ENCODE peak calls at places on chromosomes 13 and 19, in seven cellular contexts. M is GM23338, G is Panc1, I is breast epithelium, P is stomach, T is K562, V is transverse colon. S is an unnamed sample. For H3K36me3, the result is how much of the 10 kb centered on the place peaks cover.

GRCh38 chr19:3357362-3357730 is 9.0 kb upstream of the NFIC start:
- DNase-seq in V (no peak), I (no peak), M (no peak), P (no peak), G (no peak), T (no peak), S (no peak)

GRCh38 chr13:50334944-50335343 is 319.7 kb downstream of the KCNRG start:
- DNase-seq in I (no peak), P (no peak), T (peak), M (no peak), V (no peak), G (no peak), S (no peak)

GRCh38 chr19:47713046-47714021 is at the start of gene EHD2:
- DNase-seq in V (peak), M (peak), T (peak), P (peak), G (no peak), I (peak), S (peak)

GRCh38 chr13:34911159-34911558 is 30.9 kb upstream of the NBEA start:
- DNase-seq in I (no peak), P (no peak), G (no peak), M (no peak), T (no peak), V (no peak), S (no peak)

GRCh38 chr13:63700366-63700765 is 2284.7 kb upstream of the PCDH20 start:
- DNase-seq in T (no peak), G (no peak), I (no peak), M (no peak), P (no peak), V (no peak), S (no peak)

GRCh38 chr19:44752816-44753618 is 4.5 kb downstream of the BCL3 start:
- DNase-seq in V (peak), G (peak), I (peak), T (peak), M (peak), P (peak), S (peak)

GRCh38 chr19:19535311-19536191 is 2.5 kb upstream of the CILP2 start:
- DNase-seq in V (no peak), T (no peak), I (no peak), M (no peak), G (no peak), P (no peak), S (no peak)

GRCh38 chr13:50916701-50917184 is 7.2 kb downstream of the RNASEH2B start:
- DNase-seq in P (no peak), G (no peak), I (no peak), V (no peak), T (no peak), M (no peak), S (no peak)

GRCh38 chr19:48760514-48761221 is 5.3 kb downstream of the FGF21 start:
- DNase-seq in T (no peak), I (no peak), M (no peak), V (no peak), G (no peak), P (no peak), S (no peak)

GRCh38 chr13:80338781-80339577 is 1.9 kb downstream of the SPRY2 start:
- DNase-seq in M (peak), V (peak), T (peak), G (no peak), P (peak), I (peak), S (peak)

GRCh38 chr19:37987356-37988332 is 80.6 kb downstream of the SIPA1L3 start:
- DNase-seq in M (peak), T (peak), P (no peak), I (no peak), V (peak), G (no peak), S (no peak)

GRCh38 chr13:89891416-89891815 is 1456.1 kb upstream of the MIR17HG start:
- DNase-seq in V (no peak), I (no peak), G (no peak), P (no peak), M (no peak), T (no peak), S (no peak)

GRCh38 chr19:37221136-37221535 is 3.1 kb downstream of the ZNF383 start:
- DNase-seq in I (no peak), M (no peak), P (no peak), T (no peak), V (no peak), G (no peak), S (no peak)

GRCh38 chr19:51016798-51017683 is 2.5 kb downstream of the KLK10 start:
- DNase-seq in G (no peak), T (peak), V (peak), P (peak), I (peak), M (peak), S (peak)

GRCh38 chr13:23430664-23431063 is 2.8 kb downstream of the SACS start:
- DNase-seq in V (no peak), P (no peak), I (no peak), M (no peak), T (no peak), G (no peak), S (no peak)

GRCh38 chr13:114339779-114340534 is 25.7 kb downstream of the CHAMP1 start:
- DNase-seq in M (peak), T (no peak), P (peak), G (no peak), V (peak), I (no peak), S (peak)

DNA sequence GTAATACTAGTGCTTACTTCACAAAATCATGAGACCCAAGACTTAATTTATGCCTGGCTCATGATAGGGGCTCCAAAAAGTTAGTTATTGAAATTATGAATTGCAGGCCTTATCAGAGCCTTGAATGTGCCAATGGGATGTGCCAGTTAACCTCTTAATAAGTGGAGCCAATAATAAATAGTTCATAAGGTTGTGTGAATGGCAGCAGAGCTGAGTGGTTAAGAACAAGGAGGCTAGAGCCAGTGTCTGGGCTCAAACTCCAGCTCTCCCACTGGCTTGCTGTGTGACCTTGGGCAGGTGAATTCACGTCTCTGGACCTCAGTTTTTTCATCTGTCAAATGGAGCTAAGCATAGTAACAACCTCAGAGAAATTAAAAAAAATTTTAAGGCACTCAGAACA is 133.7 kb downstream of the IER2 start:
- DNase-seq in V (no peak), I (no peak), G (no peak), M (no peak), P (no peak), T (no peak), S (no peak)
- H3K27ac ChIP-seq in V (no peak), I (no peak), G (no peak), M (no peak), P (no peak), T (no peak), S (no peak)

GRCh38 chr13:28471408-28471807 is 23.5 kb downstream of the FLT1 start:
- DNase-seq in M (no peak), I (no peak), G (no peak), V (no peak), P (no peak), T (no peak), S (no peak)
- TF ChIP-seq POLR2AphosphoS5 in M (no peak), I (no peak), G (no peak), V (no peak), P (no peak), T (no peak), S (no peak)

GRCh38 chr19:11447347-11448262 is 12.2 kb downstream of the PRKCSH start:
- DNase-seq in P (no peak), G (no peak), M (no peak), I (no peak), T (no peak), V (no peak), S (no peak)

GRCh38 chr19:11445141-11445540 is 9.7 kb downstream of the PRKCSH start:
- DNase-seq in V (no peak), P (no peak), M (no peak), G (no peak), I (no peak), T (no peak), S (no peak)

GRCh38 chr19:11446271-11446651 is 10.8 kb downstream of the PRKCSH start:
- DNase-seq in M (no peak), V (no peak), G (no peak), T (no peak), P (no peak), I (no peak), S (no peak)

GRCh38 chr19:11448410-11448809 is 13.0 kb downstream of the PRKCSH start:
- DNase-seq in I (no peak), P (no peak), T (no peak), V (no peak), G (no peak), M (no peak), S (no peak)

GRCh38 chr19:11446652-11447301 is 11.3 kb downstream of the PRKCSH start:
- DNase-seq in M (peak), I (no peak), P (peak), G (no peak), T (peak), V (peak), S (no peak)
- H3K36me3 ChIP-seq in M (under half), I (under half), P (half or more), G (under half), T (half or more), V (under half), S (under half)

DNA sequence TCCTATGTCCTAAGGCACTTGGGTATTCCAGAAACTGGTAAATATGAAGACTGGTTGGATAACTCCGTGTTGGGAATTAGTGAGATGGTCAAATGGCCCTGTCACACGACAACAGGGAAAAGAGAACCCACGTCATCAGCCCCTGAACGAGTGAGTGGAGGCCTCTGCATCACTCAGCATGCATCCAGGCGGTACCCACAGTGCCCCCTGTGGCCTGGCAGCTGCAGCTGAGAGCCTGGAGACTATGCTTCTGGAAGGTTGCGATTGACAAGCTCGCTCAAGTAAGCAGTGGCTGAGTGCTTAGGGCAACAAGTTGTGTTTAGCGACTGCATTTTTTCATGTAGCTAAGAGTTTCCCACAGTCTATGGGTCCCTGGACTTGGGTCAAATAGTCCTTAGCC is 55.9 kb downstream of the COL4A2 start:
- DNase-seq in P (no peak), V (no peak), I (no peak), G (no peak), M (peak), T (no peak), S (no peak)
- H3K27ac ChIP-seq in P (peak), V (peak), I (no peak), G (no peak), M (no peak), T (no peak), S (no peak)

GRCh38 chr19:14090509-14091085 is at the start of gene SAMD1:
- DNase-seq in T (peak), V (peak), M (peak), P (peak), I (peak), G (no peak), S (peak)

GRCh38 chr19:14091885-14092462 is 1.4 kb upstream of the SAMD1 start:
- DNase-seq in T (peak), V (no peak), G (no peak), P (no peak), M (peak), I (no peak), S (no peak)

GRCh38 chr19:14089662-14090508 is 666 bp downstream of the SAMD1 start:
- DNase-seq in G (no peak), T (peak), I (no peak), P (peak), V (peak), M (peak), S (no peak)

GRCh38 chr19:14089412-14089661 is 1.2 kb downstream of the SAMD1 start:
- DNase-seq in I (no peak), G (no peak), V (no peak), T (no peak), P (no peak), M (peak), S (no peak)

GRCh38 chr19:14091086-14091884 is 734 bp upstream of the SAMD1 start:
- DNase-seq in P (no peak), M (peak), T (peak), V (peak), I (no peak), G (no peak), S (no peak)
- TF ChIP-seq POLR2AphosphoS5 in P (peak), M (no peak), T (peak), V (peak), I (peak), G (no peak), S (no peak)

GRCh38 chr19:49837009-49837310 is 14.0 kb upstream of the PTOV1 start:
- DNase-seq in M (no peak), I (no peak), G (no peak), P (no peak), V (no peak), T (no peak), S (no peak)
- H3K36me3 ChIP-seq in M (under half), I (under half), G (under half), P (half or more), V (under half), T (half or more), S (under half)

DNA sequence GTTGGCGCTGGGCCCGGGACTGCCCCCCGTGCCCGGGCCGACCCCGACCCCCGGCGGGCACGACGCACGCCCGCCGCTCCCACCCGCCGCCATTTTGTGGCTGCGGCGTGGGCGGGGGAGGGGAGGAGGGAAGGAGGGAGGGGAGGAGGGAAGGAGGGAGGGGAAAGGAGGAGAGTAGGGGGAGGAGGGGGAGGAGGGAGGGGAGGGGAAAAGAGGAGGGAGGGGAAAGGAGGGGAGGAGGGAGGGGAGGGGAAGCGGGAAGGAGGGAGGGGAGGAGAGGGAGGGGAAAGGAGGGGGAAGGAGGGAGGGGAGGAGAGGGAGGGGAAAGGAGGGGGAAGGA is at the start of gene BTBD2:
- DNase-seq in G (no peak), M (peak), P (peak), T (peak), V (peak), I (no peak), S (peak)
- H3K27ac ChIP-seq in G (peak), M (peak), P (peak), T (peak), V (peak), I (peak), S (peak)

DNA sequence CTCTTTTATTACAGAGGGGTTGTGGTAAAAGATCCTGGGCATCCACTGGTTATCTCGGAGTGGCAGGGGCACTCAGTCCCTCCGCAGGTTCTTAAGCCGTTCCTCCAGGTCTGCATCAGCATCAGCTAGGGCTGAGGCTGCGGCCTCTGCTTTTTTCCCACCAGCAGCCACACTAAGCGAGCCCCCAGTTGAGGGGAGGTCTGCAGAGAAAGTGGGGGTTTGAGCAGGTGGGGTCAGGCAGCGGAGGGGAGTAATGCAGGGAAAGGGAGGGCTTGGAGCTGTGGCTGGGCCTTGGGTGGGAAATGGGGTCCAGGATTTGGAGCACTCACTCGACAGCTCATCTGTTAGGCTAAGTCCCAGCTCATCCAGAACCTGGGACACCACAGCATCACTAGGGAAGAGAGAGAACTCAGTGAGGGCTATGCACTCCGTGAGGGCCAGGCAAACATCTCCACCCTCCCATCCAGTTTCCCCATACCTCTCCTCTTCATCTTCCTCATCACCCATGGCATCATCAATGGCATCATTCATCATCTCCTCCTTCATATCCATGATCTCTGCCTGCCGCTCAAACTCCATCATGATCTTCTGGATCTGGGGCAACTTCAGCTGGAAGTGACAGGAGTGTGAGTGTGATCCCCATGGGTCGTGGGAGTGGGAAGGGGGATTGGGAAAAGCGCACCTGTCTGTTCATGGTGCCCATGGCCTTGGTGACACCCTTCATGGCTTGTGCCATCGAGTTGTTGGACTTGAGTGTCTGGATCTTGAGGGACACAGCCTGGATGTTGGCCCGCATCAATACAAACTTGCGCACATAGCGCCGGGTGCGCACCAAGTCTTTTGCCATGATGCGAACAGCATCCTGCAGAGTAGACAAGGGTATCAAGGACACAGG is 3.1 kb downstream of the CHMP2A start:
- DNase-seq in M (no peak), T (no peak), I (no peak), V (no peak), P (no peak), G (no peak), S (no peak)
- TF ChIP-seq POLR2AphosphoS5 in M (peak), T (no peak), I (no peak), V (peak), P (no peak), G (no peak), S (no peak)

DNA sequence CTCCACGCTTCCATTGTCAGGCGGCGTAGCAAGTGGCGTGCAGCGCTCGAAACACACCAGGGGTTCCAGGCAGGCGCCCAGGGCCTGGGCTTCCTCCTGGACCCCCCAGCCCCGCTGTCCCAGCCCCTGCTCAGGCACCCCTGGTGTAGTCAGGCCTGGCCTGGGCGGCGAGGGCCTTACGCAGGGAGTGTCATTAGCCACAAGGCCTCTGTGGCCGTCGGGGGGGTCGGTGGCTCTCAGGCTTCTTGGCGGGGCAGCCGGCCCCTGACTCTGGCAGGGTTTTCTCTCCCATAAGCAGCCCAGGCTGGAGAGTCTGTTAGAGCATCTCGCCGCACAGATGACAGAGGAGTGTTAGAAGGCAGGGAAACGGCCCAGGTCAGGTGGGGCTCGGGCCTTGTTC is 116.7 kb downstream of the KDM4B start:
- DNase-seq in G (no peak), M (no peak), I (no peak), P (no peak), T (no peak), V (no peak), S (no peak)
- H3K36me3 ChIP-seq in G (under half), M (under half), I (under half), P (half or more), T (half or more), V (under half), S (under half)